ENCODE peak calls at places on chromosomes 16 and 17, in five cellular contexts. One of them, this sample, is unnamed.

GRCh38 chr17:74930535-74931036 is 5.1 kb upstream of the OTOP3 start:
- DNase-seq in NCI-H1417: no peak
- DNase-seq in GM12891: no peak
- DNase-seq in NB4: no peak
- DNase-seq in NCI-H345: no peak
- DNase-seq in this sample: no peak

GRCh38 chr17:63946440-63947363 is 14.6 kb upstream of the CD79B start:
- DNase-seq in NCI-H1417: peak; percentile 35
- DNase-seq in GM12891: peak; percentile 95
- DNase-seq in NB4: peak; percentile 66
- DNase-seq in NCI-H345: peak; percentile 26
- DNase-seq in this sample: peak; percentile 26

GRCh38 chr17:2215616-2216364 is 87.8 kb downstream of the SMG6 start:
- DNase-seq in NCI-H1417: no peak
- DNase-seq in GM12891: peak; percentile 60
- DNase-seq in NB4: no peak
- DNase-seq in NCI-H345: no peak
- DNase-seq in this sample: no peak

GRCh38 chr17:34974794-34975428 is 5.4 kb upstream of the LIG3 start:
- DNase-seq in NCI-H1417: no peak
- DNase-seq in GM12891: no peak
- DNase-seq in NB4: peak; percentile 61
- DNase-seq in NCI-H345: no peak
- DNase-seq in this sample: no peak

GRCh38 chr17:55323518-55324295 is 58.9 kb downstream of the HLF start:
- DNase-seq in NCI-H1417: no peak
- DNase-seq in GM12891: no peak
- DNase-seq in NB4: no peak
- DNase-seq in NCI-H345: no peak
- DNase-seq in this sample: no peak

GRCh38 chr17:77882481-77883212 is 75.9 kb upstream of the TNRC6C start:
- DNase-seq in NCI-H1417: no peak
- DNase-seq in GM12891: no peak
- DNase-seq in NB4: peak; percentile 86
- DNase-seq in NCI-H345: no peak
- DNase-seq in this sample: no peak

GRCh38 chr16:8850279-8850885 is 18.4 kb downstream of the CARHSP1 start:
- DNase-seq in NCI-H1417: no peak
- DNase-seq in GM12891: peak; percentile 19
- DNase-seq in NB4: peak; percentile 92
- DNase-seq in NCI-H345: no peak
- DNase-seq in this sample: peak; percentile 14

GRCh38 chr16:89037261-89038152 is 56.1 kb upstream of the ACSF3 start:
- DNase-seq in NCI-H1417: no peak
- DNase-seq in GM12891: no peak
- DNase-seq in NB4: peak; percentile 78
- DNase-seq in NCI-H345: no peak
- DNase-seq in this sample: no peak

GRCh38 chr17:30363715-30364202 is 15.0 kb upstream of the CPD start:
- DNase-seq in NCI-H1417: no peak
- DNase-seq in GM12891: no peak
- DNase-seq in NB4: peak; percentile 97
- DNase-seq in NCI-H345: no peak
- DNase-seq in this sample: no peak

GRCh38 chr16:84518804-84519341 is 14.4 kb upstream of the MEAK7 start:
- DNase-seq in NCI-H1417: peak; percentile 84
- DNase-seq in GM12891: no peak
- DNase-seq in NB4: no peak
- DNase-seq in NCI-H345: peak; percentile 51
- DNase-seq in this sample: peak; percentile 83

GRCh38 chr16:14097182-14097951 is 26.2 kb downstream of the MRTFB start:
- DNase-seq in NCI-H1417: peak; percentile 97
- DNase-seq in GM12891: no peak
- DNase-seq in NB4: no peak
- DNase-seq in NCI-H345: peak; percentile 83
- DNase-seq in this sample: peak; percentile 67

GRCh38 chr16:23668225-23668624 is 10.5 kb upstream of the PLK1 start:
- DNase-seq in NCI-H1417: no peak
- DNase-seq in GM12891: no peak
- DNase-seq in NB4: no peak
- DNase-seq in NCI-H345: no peak
- DNase-seq in this sample: no peak

GRCh38 chr17:41315814-41316430 is 412 bp upstream of the KRTAP17-1 start:
- DNase-seq in NCI-H1417: no peak
- DNase-seq in GM12891: no peak
- DNase-seq in NB4: no peak
- DNase-seq in NCI-H345: no peak
- DNase-seq in this sample: no peak

GRCh38 chr17:5552841-5553240 is 31.5 kb downstream of the NLRP1 start:
- DNase-seq in NCI-H1417: no peak
- DNase-seq in GM12891: no peak
- DNase-seq in NB4: no peak
- DNase-seq in NCI-H345: no peak
- DNase-seq in this sample: no peak

GRCh38 chr16:52212841-52213240 is 334.1 kb downstream of the TOX3 start:
- DNase-seq in NCI-H1417: no peak
- DNase-seq in GM12891: no peak
- DNase-seq in NB4: no peak
- DNase-seq in NCI-H345: no peak
- DNase-seq in this sample: no peak

GRCh38 chr17:5841862-5842261 is 228.3 kb upstream of the WSCD1 start:
- DNase-seq in NCI-H1417: no peak
- DNase-seq in GM12891: no peak
- DNase-seq in NB4: no peak
- DNase-seq in NCI-H345: no peak
- DNase-seq in this sample: no peak